ENCODE peak calls at places on chromosomes 2 and 18, in ten cellular contexts. Q, V, E, L, T, W, S, M, J and R are unnamed samples.

GRCh38 chr2:29463181-29463900 is 348.1 kb downstream of the CLIP4 start:
- DNase-seq in M (no peak), L (no peak), Q (no peak), V (no peak), E (no peak), S (no peak), W (no peak), J (no peak), T (no peak), R (no peak)

GRCh38 chr18:55489742-55490055 is 98.3 kb downstream of the TCF4 start:
- DNase-seq in J (no peak), S (no peak), E (no peak), V (no peak), M (no peak), Q (no peak), L (no peak), W (no peak), T (no peak), R (no peak)

GRCh38 chr2:13128139-13128538 is 411.4 kb downstream of the TRIB2 start:
- DNase-seq in T (no peak), S (no peak), W (no peak), E (no peak), V (no peak), J (no peak), Q (no peak), M (no peak), L (no peak), R (no peak)

GRCh38 chr2:217465136-217465535 is 537.7 kb downstream of the TNS1 start:
- DNase-seq in J (no peak), L (no peak), T (no peak), M (no peak), E (no peak), V (no peak), S (no peak), W (no peak), Q (no peak), R (no peak)

GRCh38 chr2:230124792-230125452 is 56.2 kb upstream of the SLC16A14 start:
- DNase-seq in S (no peak), Q (peak), M (no peak), V (no peak), L (no peak), J (no peak), T (no peak), W (peak), E (no peak), R (no peak)

GRCh38 chr2:120912101-120912985 is 176.7 kb downstream of the GLI2 start:
- DNase-seq in T (peak), E (no peak), J (no peak), Q (peak), L (peak), S (no peak), V (peak), W (peak), M (no peak), R (peak)

GRCh38 chr2:226797289-226797988 is 2.2 kb downstream of the IRS1 start:
- DNase-seq in V (no peak), L (no peak), Q (peak), E (peak), W (peak), T (no peak), S (no peak), J (no peak), M (peak), R (peak)

GRCh38 chr2:197924483-197924882 is 120.1 kb downstream of the PLCL1 start:
- DNase-seq in S (no peak), L (no peak), W (no peak), T (no peak), V (no peak), J (no peak), M (no peak), Q (no peak), E (no peak), R (no peak)

GRCh38 chr2:105125428-105125827 is 87.6 kb downstream of the MRPS9 start:
- DNase-seq in W (no peak), E (no peak), Q (no peak), T (no peak), M (no peak), L (no peak), V (no peak), J (peak), S (peak), R (no peak)

GRCh38 chr2:70987386-70987785 is 7.3 kb downstream of the TEX261 start:
- DNase-seq in M (no peak), Q (no peak), V (no peak), L (no peak), T (no peak), W (no peak), S (no peak), E (no peak), J (no peak), R (no peak)

GRCh38 chr18:58659691-58660090 is 11.6 kb upstream of the MALT1 start:
- DNase-seq in V (no peak), S (no peak), T (no peak), Q (no peak), J (no peak), L (no peak), E (no peak), M (no peak), W (no peak), R (no peak)

GRCh38 chr2:85753525-85754312 is at the start of gene ATOH8:
- DNase-seq in E (peak), Q (peak), J (peak), W (peak), S (peak), L (peak), M (peak), V (no peak), T (peak), R (peak)

GRCh38 chr18:28040216-28040615 is 136.7 kb downstream of the CDH2 start:
- DNase-seq in M (no peak), Q (no peak), E (no peak), L (no peak), V (no peak), T (no peak), W (no peak), J (no peak), S (no peak), R (no peak)

GRCh38 chr2:67548317-67549095 is 151.4 kb downstream of the ETAA1 start:
- DNase-seq in S (no peak), V (no peak), E (no peak), J (no peak), L (no peak), M (no peak), W (no peak), T (no peak), Q (no peak), R (no peak)

GRCh38 chr18:70423988-70424387 is 135.1 kb downstream of the SOCS6 start:
- DNase-seq in V (no peak), T (no peak), Q (peak), M (no peak), E (no peak), W (peak), L (no peak), S (no peak), J (no peak), R (no peak)

GRCh38 chr18:41126541-41127235 is 828.3 kb upstream of the PIK3C3 start:
- DNase-seq in S (no peak), J (no peak), L (no peak), E (no peak), M (no peak), W (no peak), V (no peak), Q (no peak), T (no peak), R (no peak)

GRCh38 chr2:39234754-39235153 is 9.0 kb downstream of the CDKL4 start:
- DNase-seq in V (no peak), Q (no peak), J (no peak), L (no peak), M (no peak), S (peak), T (no peak), W (no peak), E (no peak), R (no peak)

GRCh38 chr2:164015328-164016123 is 279.7 kb upstream of the FIGN start:
- DNase-seq in T (no peak), J (no peak), V (no peak), Q (no peak), S (no peak), E (no peak), W (no peak), M (peak), L (no peak), R (no peak)

GRCh38 chr2:171146633-171147032 is 14.1 kb downstream of the TLK1 start:
- DNase-seq in T (no peak), L (no peak), Q (no peak), V (no peak), W (no peak), M (no peak), J (no peak), E (no peak), S (no peak), R (no peak)

GRCh38 chr18:59779979-59780378 is 82.8 kb upstream of the CCBE1 start:
- DNase-seq in T (no peak), E (no peak), L (no peak), W (no peak), Q (no peak), J (no peak), S (no peak), V (no peak), M (no peak), R (no peak)

GRCh38 chr2:201118121-201118956 is 2.4 kb downstream of the CFLAR start:
- DNase-seq in T (peak), M (peak), E (peak), W (peak), L (peak), J (peak), V (peak), Q (peak), S (peak), R (peak)

GRCh38 chr2:201126308-201127127 is 10.6 kb downstream of the CFLAR start:
- DNase-seq in Q (no peak), L (no peak), S (no peak), T (no peak), M (no peak), E (no peak), V (no peak), W (no peak), J (no peak), R (no peak)

GRCh38 chr2:201118957-201119848 is 3.2 kb downstream of the CFLAR start:
- DNase-seq in V (no peak), T (no peak), W (no peak), J (no peak), S (no peak), E (no peak), M (no peak), Q (no peak), L (no peak), R (no peak)

GRCh38 chr2:201120500-201120899 is 4.5 kb downstream of the CFLAR start:
- DNase-seq in W (no peak), S (no peak), V (no peak), Q (no peak), L (no peak), M (no peak), T (no peak), J (no peak), E (no peak), R (no peak)

GRCh38 chr2:201122276-201122675 is 6.3 kb downstream of the CFLAR start:
- DNase-seq in S (no peak), W (no peak), T (peak), V (no peak), E (no peak), Q (no peak), J (no peak), L (no peak), M (no peak), R (no peak)
- TF ChIP-seq POLR2A in S (no peak), W (no peak), T (no peak), V (no peak), E (no peak), Q (no peak), J (no peak), L (no peak), M (no peak), R (no peak)

GRCh38 chr2:66426250-66427064 is 8.5 kb upstream of the MEIS1 start:
- DNase-seq in M (peak), E (no peak), L (no peak), Q (no peak), V (no peak), W (no peak), T (no peak), S (no peak), J (peak), R (peak)
- TF ChIP-seq EP300 in M (no peak), E (no peak), L (no peak), Q (no peak), V (no peak), W (no peak), T (no peak), S (no peak), J (no peak), R (no peak)

DNA sequence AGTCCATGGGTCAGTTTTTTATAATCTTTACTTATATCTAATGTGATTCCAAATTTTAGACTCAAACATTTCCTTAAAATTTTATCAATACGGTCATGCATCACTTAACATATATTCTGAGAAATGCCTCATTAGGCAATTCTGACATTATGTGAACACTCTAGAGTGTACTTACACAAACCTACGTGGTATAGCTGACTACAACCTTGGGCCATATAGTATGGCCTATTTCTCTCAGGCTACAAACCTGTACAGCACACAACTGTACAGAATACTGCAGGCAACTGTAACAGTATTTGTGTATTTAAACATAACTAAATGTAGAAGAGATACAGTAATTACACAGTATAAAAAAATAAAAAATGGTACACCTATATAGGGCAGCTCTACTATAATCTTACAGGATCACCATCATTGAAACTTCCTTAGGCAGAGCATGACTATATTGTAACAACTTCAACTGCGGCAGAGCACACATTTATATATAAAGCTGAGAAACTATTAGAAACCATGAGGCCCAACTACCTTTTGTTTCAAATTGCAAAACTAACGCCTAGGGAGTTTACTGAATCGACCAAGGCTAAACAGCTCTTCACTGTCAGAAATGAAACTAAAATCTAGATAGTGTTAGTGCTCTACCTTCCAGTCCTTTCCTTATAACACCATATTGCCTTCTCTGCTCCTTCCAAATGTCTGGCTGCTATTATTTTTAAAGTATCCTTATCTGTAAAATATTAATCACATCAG is 6.9 kb downstream of the YES1 start:
- DNase-seq in T (no peak), L (no peak), W (no peak), M (no peak), Q (no peak), S (no peak), V (no peak), J (no peak), E (no peak), R (no peak)
- H3K4me3 ChIP-seq in T (peak), L (no peak), W (no peak), M (no peak), Q (no peak), S (no peak), V (no peak), J (no peak), E (no peak), R (no peak)

GRCh38 chr2:95389256-95390119 is 13.0 kb upstream of the FAHD2A start:
- DNase-seq in E (no peak), J (peak), W (peak), S (no peak), V (peak), M (peak), Q (peak), T (peak), L (peak), R (peak)
- TF ChIP-seq POLR2A in E (no peak), J (no peak), W (no peak), S (no peak), V (no peak), M (no peak), Q (peak), T (no peak), L (no peak), R (no peak)

GRCh38 chr2:62814132-62814531 is 108.6 kb downstream of the EHBP1 start:
- DNase-seq in T (no peak), J (no peak), M (no peak), Q (no peak), E (no peak), S (no peak), V (no peak), L (no peak), W (no peak), R (no peak)

GRCh38 chr2:62817348-62817747 is 111.8 kb downstream of the EHBP1 start:
- DNase-seq in J (no peak), L (no peak), E (no peak), W (no peak), V (no peak), T (no peak), Q (no peak), M (no peak), S (no peak), R (no peak)

GRCh38 chr2:62822549-62822948 is 117.0 kb downstream of the EHBP1 start:
- DNase-seq in J (no peak), W (no peak), Q (no peak), M (no peak), S (no peak), T (no peak), V (no peak), L (no peak), E (no peak), R (no peak)

GRCh38 chr2:62812921-62813825 is 107.7 kb downstream of the EHBP1 start:
- DNase-seq in V (no peak), W (no peak), S (no peak), E (no peak), L (no peak), J (no peak), T (no peak), Q (no peak), M (no peak), R (no peak)

DNA sequence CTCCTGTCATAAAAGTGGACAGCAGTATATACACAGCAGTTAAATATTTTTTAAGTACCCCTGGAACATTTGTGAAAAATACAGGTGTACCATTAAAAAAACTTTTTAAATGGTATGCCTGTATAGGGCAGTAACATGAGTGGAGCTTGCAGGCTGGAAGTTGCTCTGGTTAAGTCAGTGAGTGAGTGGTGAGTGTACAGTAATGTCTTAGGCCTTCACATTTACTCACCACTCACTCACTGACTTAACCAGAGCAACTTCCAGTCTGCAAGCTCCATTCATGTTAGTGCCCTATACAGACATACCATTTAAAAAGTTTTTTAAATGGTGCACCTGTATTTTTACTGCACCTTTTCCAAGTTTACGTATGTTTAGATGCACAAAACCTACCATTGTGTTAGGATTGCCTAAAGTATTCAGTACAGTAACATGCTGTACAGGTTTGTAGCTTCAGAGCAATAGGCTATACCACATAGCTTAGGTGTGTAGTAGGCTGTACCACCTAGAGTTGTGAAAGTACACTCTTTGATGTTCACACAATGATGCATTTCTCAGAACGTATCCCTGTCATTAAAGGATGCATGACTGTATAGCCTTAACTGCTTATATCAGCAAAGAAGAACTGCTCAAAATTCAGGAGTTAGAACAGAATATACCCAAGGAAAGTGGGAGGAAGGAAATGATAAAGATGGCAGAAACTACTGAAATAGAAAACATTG is 112.6 kb downstream of the EHBP1 start:
- DNase-seq in W (no peak), M (no peak), J (no peak), V (no peak), S (no peak), L (no peak), E (no peak), T (no peak), Q (no peak), R (no peak)
- TF ChIP-seq EP300 in W (no peak), M (no peak), J (no peak), V (no peak), S (no peak), L (no peak), E (no peak), T (no peak), Q (no peak), R (no peak)